ENCODE peak calls at places on chromosomes 6 and 20, in eight cellular contexts. G is esophagus muscularis mucosa, Z is neural crest cell, H is AG09309, B is nephron progenitor cell, W is mesothelial cell of epicardium, V is dorsolateral prefrontal cortex, Q is PC-9. L is an unnamed sample.

GRCh38 chr6:3693879-3694278 is 57.6 kb downstream of the PXDC1 start:
- DNase-seq in Q (no peak), B (no peak), Z (no peak), H (no peak), G (no peak), V (no peak), W (no peak), L (no peak)

GRCh38 chr6:24802271-24803059 is 3.7 kb upstream of the ARMH2 start:
- DNase-seq in V (no peak), B (no peak), W (no peak), G (no peak), H (no peak), Z (no peak), Q (peak), L (no peak)

GRCh38 chr6:151632415-151632987 is 138.7 kb downstream of the CCDC170 start:
- DNase-seq in W (no peak), G (no peak), Z (no peak), H (no peak), Q (no peak), B (no peak), V (no peak), L (no peak)

GRCh38 chr6:71289039-71289801 is 609 bp downstream of the OGFRL1 start:
- DNase-seq in Q (no peak), H (no peak), Z (peak), B (peak), W (no peak), G (no peak), V (no peak), L (peak)

GRCh38 chr20:2136275-2136674 is 34.6 kb downstream of the STK35 start:
- DNase-seq in Z (no peak), V (peak), G (no peak), B (no peak), Q (no peak), H (no peak), W (no peak), L (no peak)

GRCh38 chr6:160247457-160247883 is 11.2 kb downstream of the SLC22A2 start:
- DNase-seq in B (no peak), Q (no peak), H (no peak), G (no peak), W (no peak), Z (no peak), V (no peak), L (no peak)

GRCh38 chr6:115838763-115839401 is 221.8 kb downstream of the FRK start:
- DNase-seq in B (peak), Q (peak), W (no peak), V (no peak), H (no peak), Z (no peak), G (no peak), L (peak)

GRCh38 chr20:5001174-5002076 is at the start of gene SLC23A2:
- DNase-seq in Q (peak), W (no peak), Z (peak), V (no peak), B (peak), H (no peak), G (no peak), L (peak)

GRCh38 chr20:50534567-50534966 is 24.4 kb downstream of the PTPN1 start:
- DNase-seq in H (peak), W (no peak), B (no peak), V (no peak), Z (no peak), Q (peak), G (no peak), L (no peak)

GRCh38 chr6:109372070-109372585 is 10.1 kb downstream of the CD164 start:
- DNase-seq in V (no peak), W (no peak), Z (no peak), H (no peak), G (no peak), Q (no peak), B (no peak), L (no peak)

GRCh38 chr6:134468633-134469032 is 150.7 kb upstream of the SGK1 start:
- DNase-seq in Z (no peak), W (no peak), G (no peak), H (no peak), B (no peak), Q (no peak), V (no peak), L (no peak)

GRCh38 chr6:156866181-156866862 is 89.1 kb downstream of the ARID1B start:
- DNase-seq in H (no peak), Q (no peak), W (no peak), Z (no peak), G (no peak), V (no peak), B (no peak), L (no peak)

GRCh38 chr6:39061182-39061581 is 12.6 kb downstream of the GLP1R start:
- DNase-seq in V (no peak), Q (no peak), G (no peak), Z (no peak), W (no peak), H (no peak), B (no peak), L (no peak)

GRCh38 chr6:142459267-142459666 is 157.5 kb downstream of the ADGRG6 start:
- DNase-seq in G (no peak), Z (no peak), W (no peak), Q (no peak), B (no peak), H (no peak), V (no peak), L (no peak)

GRCh38 chr6:35415065-35415880 is 36.9 kb upstream of the FANCE start:
- DNase-seq in Q (peak), H (peak), Z (peak), B (peak), G (no peak), W (no peak), V (peak), L (peak)

GRCh38 chr6:27213544-27214125 is 33.9 kb upstream of the PRSS16 start:
- DNase-seq in V (no peak), H (no peak), Q (peak), Z (peak), B (peak), W (no peak), G (no peak), L (no peak)

GRCh38 chr6:28336284-28337024 is 506 bp upstream of the ZSCAN31 start:
- DNase-seq in H (no peak), B (peak), Q (no peak), W (no peak), Z (no peak), V (no peak), G (no peak), L (no peak)

GRCh38 chr20:7984192-7984591 is 35.4 kb downstream of the TMX4 start:
- DNase-seq in V (no peak), B (no peak), G (no peak), Z (no peak), W (no peak), H (no peak), Q (no peak), L (no peak)

GRCh38 chr20:7976015-7976414 is 35.8 kb upstream of the HAO1 start:
- DNase-seq in G (no peak), W (no peak), B (no peak), Q (no peak), V (no peak), Z (no peak), H (no peak), L (no peak)

GRCh38 chr20:7981374-7981773 is 38.2 kb downstream of the TMX4 start:
- DNase-seq in B (no peak), W (no peak), Z (no peak), H (no peak), Q (no peak), G (no peak), V (no peak), L (no peak)

GRCh38 chr20:7985916-7986315 is 33.6 kb downstream of the TMX4 start:
- DNase-seq in B (no peak), G (no peak), W (no peak), H (no peak), Z (no peak), V (no peak), Q (no peak), L (no peak)

GRCh38 chr20:7980332-7981046 is 39.1 kb downstream of the TMX4 start:
- DNase-seq in W (no peak), G (no peak), H (peak), V (no peak), Z (peak), Q (no peak), B (peak), L (no peak)
- TF ChIP-seq CTCF in W (peak), G (peak), H (peak), V (peak), Z (peak), Q (peak), B (peak), L (peak)

GRCh38 chr20:38387953-38388352 is 41.7 kb downstream of the LBP start:
- DNase-seq in Z (no peak), W (no peak), B (no peak), Q (no peak), G (no peak), V (no peak), H (no peak), L (no peak)
- TF ChIP-seq CTCF in Z (no peak), W (no peak), B (no peak), Q (no peak), G (no peak), V (no peak), H (no peak), L (no peak)

DNA sequence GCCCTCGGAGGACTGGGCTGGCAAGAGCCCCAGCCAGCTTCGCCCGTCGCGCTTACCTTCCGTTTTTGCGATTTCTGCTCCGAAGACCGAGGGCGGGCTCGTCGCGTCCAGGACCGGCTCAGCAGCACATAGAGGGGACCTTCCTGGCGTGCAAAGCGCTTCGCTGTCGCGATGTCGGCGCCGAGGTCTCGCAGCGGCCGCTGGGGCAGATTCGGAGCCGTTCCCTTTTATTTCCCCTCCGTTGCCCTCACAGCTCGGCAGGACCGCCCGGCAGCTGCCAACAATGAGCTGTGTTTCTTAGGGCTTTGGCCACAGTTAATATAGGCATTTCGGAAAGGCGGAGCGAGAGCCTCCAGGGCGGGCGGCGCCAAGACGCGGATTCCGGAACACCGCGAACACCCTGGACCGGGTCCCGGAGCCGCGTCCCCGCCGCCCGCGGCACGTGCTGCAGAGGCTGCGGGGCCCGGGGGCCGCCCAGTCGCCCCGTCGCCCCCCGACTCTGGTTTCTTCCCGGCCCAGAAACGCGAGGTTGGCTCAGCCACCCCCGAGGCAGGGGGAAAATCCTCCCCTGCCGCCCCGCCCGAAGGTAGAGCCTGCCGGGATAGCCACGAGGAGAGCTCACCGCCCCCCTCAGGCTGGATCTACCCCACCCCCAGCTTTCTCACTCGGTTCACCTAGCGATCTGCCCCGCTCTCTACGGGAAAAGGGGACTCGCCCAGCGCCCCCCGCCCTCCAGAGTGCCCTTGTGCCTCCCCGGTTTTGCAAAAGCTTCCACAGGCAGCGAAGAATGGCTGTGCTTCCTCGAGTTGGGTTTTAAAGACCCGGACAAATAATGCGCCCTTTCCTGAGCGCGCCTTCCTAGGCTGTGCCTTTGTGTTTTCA is at the start of gene CITED2:
- DNase-seq in V (peak), W (peak), Q (peak), Z (peak), H (peak), G (peak), B (peak), L (peak)
- TF ChIP-seq CTCF in V (no peak), W (no peak), Q (peak), Z (peak), H (no peak), G (peak), B (no peak), L (no peak)

GRCh38 chr6:157898640-157899039 is 75.6 kb downstream of the SNX9 start:
- DNase-seq in G (no peak), Z (no peak), V (no peak), B (no peak), Q (no peak), W (no peak), H (no peak), L (no peak)

GRCh38 chr6:157895585-157895984 is 72.5 kb downstream of the SNX9 start:
- DNase-seq in Q (no peak), V (no peak), B (no peak), H (no peak), Z (no peak), W (no peak), G (no peak), L (no peak)

GRCh38 chr6:157896931-157897330 is 73.9 kb downstream of the SNX9 start:
- DNase-seq in Z (no peak), W (no peak), Q (no peak), G (no peak), B (no peak), V (no peak), H (no peak), L (no peak)

GRCh38 chr6:157893238-157893637 is 70.2 kb downstream of the SNX9 start:
- DNase-seq in W (no peak), G (no peak), B (no peak), Q (no peak), Z (no peak), H (no peak), V (no peak), L (peak)

GRCh38 chr6:157898169-157898568 is 75.1 kb downstream of the SNX9 start:
- DNase-seq in W (no peak), V (peak), Z (no peak), Q (no peak), G (no peak), H (no peak), B (no peak), L (no peak)
- TF ChIP-seq CTCF in W (no peak), V (peak), Z (no peak), Q (no peak), G (no peak), H (no peak), B (no peak), L (no peak)

DNA sequence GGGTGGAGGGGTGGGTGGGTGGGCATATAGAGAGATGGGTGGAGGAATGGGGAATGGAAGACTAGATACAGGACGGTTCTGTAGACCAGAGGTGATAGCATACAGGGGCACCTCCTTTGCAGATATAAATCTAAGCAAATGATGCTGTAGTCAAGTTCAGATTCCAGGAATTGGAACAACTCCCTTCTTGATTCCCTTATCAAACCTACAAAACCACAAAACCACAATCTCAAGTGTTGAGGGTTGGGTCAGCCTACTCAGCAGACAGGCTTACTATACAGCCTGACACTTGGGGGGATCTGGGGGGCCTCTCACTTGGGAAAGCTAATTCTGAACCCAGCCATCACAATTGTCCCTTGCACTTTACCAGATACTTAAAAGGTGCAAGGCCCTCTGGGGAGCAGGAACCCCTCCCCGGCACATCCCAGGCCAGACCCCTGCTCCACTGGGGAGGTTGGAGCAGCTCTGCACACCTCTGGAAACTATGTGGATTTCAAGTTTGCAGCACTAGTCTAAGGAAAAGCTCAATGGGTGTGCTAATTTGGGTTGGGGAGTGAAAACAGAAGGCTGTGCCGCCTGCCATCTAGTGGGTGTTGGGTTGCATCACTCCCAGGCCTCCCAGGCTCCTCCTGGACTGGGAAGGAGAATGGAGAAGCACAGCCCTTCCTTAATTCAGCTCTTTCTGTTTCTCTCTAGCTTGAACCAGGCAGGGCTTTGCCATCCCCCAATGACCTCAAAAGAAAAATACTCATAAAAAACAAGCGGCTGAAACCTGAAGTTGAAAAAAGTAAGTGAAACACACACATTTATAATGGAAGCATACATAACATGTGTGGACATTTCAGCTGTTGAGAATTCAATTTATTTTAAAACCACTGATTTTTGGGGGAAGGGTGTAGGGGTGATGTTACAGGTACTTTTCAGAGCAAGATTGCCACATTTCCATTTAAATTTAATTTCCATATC is 121.2 kb upstream of the LAMP5 start:
- DNase-seq in B (peak), Q (no peak), V (peak), W (no peak), G (no peak), H (no peak), Z (peak), L (peak)
- TF ChIP-seq CTCF in B (peak), Q (peak), V (peak), W (peak), G (peak), H (peak), Z (peak), L (peak)

GRCh38 chr6:168119539-168119938 is 40.5 kb upstream of the FRMD1 start:
- DNase-seq in B (no peak), H (no peak), G (no peak), W (no peak), V (no peak), Q (no peak), Z (no peak), L (no peak)

GRCh38 chr6:168116975-168117899 is 38.2 kb upstream of the FRMD1 start:
- DNase-seq in B (no peak), H (no peak), V (peak), Q (no peak), Z (no peak), W (no peak), G (no peak), L (no peak)

GRCh38 chr6:168116446-168116974 is 37.5 kb upstream of the FRMD1 start:
- DNase-seq in Q (no peak), G (no peak), B (no peak), V (peak), H (no peak), W (no peak), Z (no peak), L (no peak)

GRCh38 chr6:168118935-168119334 is 39.9 kb upstream of the FRMD1 start:
- DNase-seq in W (no peak), H (no peak), Z (no peak), B (no peak), G (no peak), Q (no peak), V (peak), L (no peak)

GRCh38 chr6:168117942-168118341 is 38.9 kb upstream of the FRMD1 start:
- DNase-seq in B (no peak), Q (no peak), V (no peak), W (no peak), H (no peak), G (no peak), Z (no peak), L (no peak)
- TF ChIP-seq CTCF in B (peak), Q (peak), V (no peak), W (no peak), H (peak), G (no peak), Z (peak), L (no peak)

DNA sequence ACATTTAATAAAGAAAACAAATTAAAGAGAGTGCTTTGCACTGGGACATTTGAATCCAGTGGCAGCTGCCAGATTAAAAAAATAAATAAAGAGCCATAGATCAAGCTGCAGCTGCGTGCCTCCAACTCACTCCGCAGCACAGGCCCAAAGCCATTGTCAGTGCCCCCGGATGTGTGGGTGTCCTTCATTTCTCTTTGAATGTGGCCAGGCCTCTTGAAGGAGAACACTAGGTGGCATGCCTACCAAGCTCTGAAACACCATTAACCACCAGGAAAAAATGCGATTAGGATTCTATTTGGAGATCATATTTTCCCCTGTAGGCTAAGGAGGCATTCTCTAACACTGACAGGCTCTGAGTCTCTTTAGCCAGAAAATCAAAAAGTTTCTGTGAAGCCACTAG is 549.8 kb downstream of the PRKN start:
- DNase-seq in G (no peak), Q (no peak), H (no peak), Z (no peak), V (no peak), W (no peak), B (peak), L (no peak)
- TF ChIP-seq CTCF in G (no peak), Q (no peak), H (no peak), Z (peak), V (peak), W (no peak), B (no peak), L (no peak)

DNA sequence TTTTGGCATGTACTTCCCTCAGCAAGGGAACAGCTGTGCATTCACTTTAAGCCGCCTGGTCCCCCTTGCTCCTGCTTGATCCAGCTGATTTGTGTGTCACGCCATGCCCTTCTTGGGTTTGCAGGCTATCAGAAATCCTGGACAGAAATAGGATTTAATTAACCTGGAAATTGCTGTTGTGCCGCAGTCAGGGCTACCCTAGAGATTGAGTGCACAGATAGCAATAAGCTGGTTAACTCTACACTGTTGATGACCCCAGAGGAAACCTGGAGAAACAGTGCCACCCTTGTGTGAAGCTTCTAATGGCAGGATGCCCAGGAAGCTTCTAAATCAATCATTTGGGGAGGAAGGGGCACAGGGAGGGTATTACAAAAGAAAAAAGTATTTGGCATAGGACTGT is 199.0 kb downstream of the JARID2 start:
- DNase-seq in V (no peak), Q (no peak), G (no peak), B (no peak), Z (no peak), W (no peak), H (no peak), L (no peak)
- TF ChIP-seq CTCF in V (no peak), Q (no peak), G (no peak), B (no peak), Z (no peak), W (no peak), H (no peak), L (no peak)

GRCh38 chr20:3247638-3248037 is 8.6 kb upstream of the SLC4A11 start:
- DNase-seq in Z (no peak), W (no peak), B (no peak), Q (no peak), G (no peak), H (no peak), V (no peak), L (no peak)

GRCh38 chr20:3246682-3247081 is 7.7 kb upstream of the SLC4A11 start:
- DNase-seq in Q (no peak), H (no peak), G (no peak), B (no peak), V (no peak), W (no peak), Z (no peak), L (no peak)

GRCh38 chr20:3248993-3249347 is 10.0 kb upstream of the SLC4A11 start:
- DNase-seq in Q (no peak), V (no peak), H (no peak), G (no peak), W (no peak), Z (no peak), B (no peak), L (no peak)

GRCh38 chr20:3250091-3250504 is 11.1 kb upstream of the SLC4A11 start:
- DNase-seq in Z (peak), Q (no peak), H (no peak), W (no peak), V (no peak), G (no peak), B (peak), L (peak)

GRCh38 chr20:3248167-3248992 is 9.4 kb upstream of the SLC4A11 start:
- DNase-seq in Q (no peak), V (no peak), Z (peak), H (no peak), W (no peak), G (no peak), B (peak), L (peak)
- TF ChIP-seq CTCF in Q (no peak), V (no peak), Z (no peak), H (no peak), W (no peak), G (no peak), B (no peak), L (no peak)

L was measured in glutamatergic neuron.